ENCODE peak calls at places on chromosomes 16 and 17, in seven cellular contexts. I is AG09309, T is keratinocyte, G is fibroblast of villous mesenchyme, F is gastrocnemius medialis, R is neural progenitor cell, A is GM12878. O is an unnamed sample.
A peak's percentile ranks its signal among the peaks of the same experiment; 100 is the strongest.

GRCh38 chr16:66717112-66717675 is 20.7 kb upstream of the CMTM4 start:
- DNase-seq in A (no peak), I (no peak), G (peak; percentile 54), F (no peak), T (no peak), R (peak; percentile 61), O (no peak)

GRCh38 chr16:22386976-22387375 is 12.6 kb upstream of the CDR2 start:
- DNase-seq in I (peak; percentile 91), R (no peak), F (no peak), A (no peak), G (peak; percentile 98), T (no peak), O (no peak)

GRCh38 chr17:66441012-66441703 is 138.7 kb downstream of the PRKCA start:
- DNase-seq in R (no peak), A (peak; percentile 44), F (no peak), T (peak; percentile 78), G (no peak), I (no peak), O (no peak)

GRCh38 chr17:12592941-12593340 is 72.7 kb upstream of the MYOCD start:
- DNase-seq in F (no peak), A (no peak), I (no peak), G (no peak), R (no peak), T (no peak), O (no peak)

GRCh38 chr17:5049314-5049819 is 14.1 kb upstream of the SLC52A1 start:
- DNase-seq in A (peak; percentile 23), G (peak; percentile 45), I (no peak), R (no peak), F (no peak), T (no peak), O (no peak)

GRCh38 chr16:57529324-57530103 is 6.9 kb downstream of the CCDC102A start:
- DNase-seq in R (no peak), I (no peak), A (no peak), F (no peak), T (no peak), G (no peak), O (no peak)

GRCh38 chr16:9072806-9073341 is 18.6 kb upstream of the HAPSTR1 start:
- DNase-seq in A (peak; percentile 44), I (peak; percentile 77), R (no peak), G (peak; percentile 86), T (peak; percentile 79), F (no peak), O (no peak)

GRCh38 chr16:85415196-85415988 is 197.7 kb upstream of the GSE1 start:
- DNase-seq in G (peak; percentile 57), F (no peak), A (no peak), T (no peak), I (no peak), R (no peak), O (peak; percentile 10)

GRCh38 chr17:76270127-76270592 is 5.0 kb downstream of the UBALD2 start:
- DNase-seq in R (no peak), A (no peak), G (no peak), I (no peak), T (no peak), F (no peak), O (no peak)

GRCh38 chr16:86558355-86559193 is 3.5 kb upstream of the MTHFSD start:
- DNase-seq in I (no peak), F (no peak), R (no peak), A (no peak), T (no peak), G (no peak), O (no peak)

GRCh38 chr16:85284138-85284897 is 172.0 kb upstream of the CIBAR2 start:
- DNase-seq in F (no peak), I (no peak), G (no peak), A (no peak), R (peak; percentile 81), T (no peak), O (no peak)

GRCh38 chr16:671353-672131 is 3.6 kb downstream of the RHOT2 start:
- DNase-seq in F (no peak), G (no peak), R (no peak), A (no peak), I (no peak), T (no peak), O (no peak)

GRCh38 chr16:3879258-3879886 is 1.1 kb downstream of the CREBBP start:
- DNase-seq in A (no peak), R (peak; percentile 54), F (no peak), T (no peak), I (no peak), G (peak; percentile 11), O (peak; percentile 31)

GRCh38 chr16:2043296-2043979 is 4.2 kb downstream of the NTHL1 start:
- DNase-seq in T (no peak), G (no peak), R (no peak), I (no peak), F (no peak), A (no peak), O (no peak)

GRCh38 chr17:12282056-12282455 is 261.4 kb downstream of the MAP2K4 start:
- DNase-seq in T (no peak), G (peak; percentile 1), I (no peak), A (no peak), R (no peak), F (no peak), O (no peak)

GRCh38 chr17:4269915-4270314 is 6.1 kb upstream of the ANKFY1 start:
- DNase-seq in G (no peak), I (no peak), R (no peak), A (no peak), F (no peak), T (no peak), O (no peak)

GRCh38 chr17:2610195-2610594 is 16.7 kb downstream of the PAFAH1B1 start:
- DNase-seq in R (no peak), G (no peak), F (no peak), A (no peak), T (no peak), I (no peak), O (no peak)

DNA sequence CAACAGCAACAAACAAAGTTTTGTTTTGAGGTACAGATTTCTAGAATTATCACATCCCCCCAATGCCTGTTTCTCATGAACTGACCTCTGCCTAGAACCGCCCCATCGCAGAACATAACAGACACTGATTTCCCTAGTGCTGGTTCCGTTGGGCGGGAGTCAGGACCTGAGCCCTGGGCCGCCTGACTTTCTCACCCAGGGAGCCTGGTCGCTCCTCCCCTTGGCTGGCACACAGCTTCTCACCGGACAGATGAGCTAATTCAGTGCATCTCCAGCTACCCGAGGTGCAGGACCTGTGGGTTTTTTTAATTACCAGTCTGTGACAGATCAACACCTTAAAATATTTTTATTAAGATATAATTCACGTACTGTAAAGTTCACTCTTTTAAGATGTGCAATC is 20.1 kb upstream of the RPL38 start:
- DNase-seq in T (no peak), A (no peak), G (no peak), R (no peak), I (no peak), F (no peak), O (no peak)
- TF ChIP-seq CTCF in T (no peak), A (no peak), G (no peak), R (no peak), I (no peak), F (no peak), O (no peak)

DNA sequence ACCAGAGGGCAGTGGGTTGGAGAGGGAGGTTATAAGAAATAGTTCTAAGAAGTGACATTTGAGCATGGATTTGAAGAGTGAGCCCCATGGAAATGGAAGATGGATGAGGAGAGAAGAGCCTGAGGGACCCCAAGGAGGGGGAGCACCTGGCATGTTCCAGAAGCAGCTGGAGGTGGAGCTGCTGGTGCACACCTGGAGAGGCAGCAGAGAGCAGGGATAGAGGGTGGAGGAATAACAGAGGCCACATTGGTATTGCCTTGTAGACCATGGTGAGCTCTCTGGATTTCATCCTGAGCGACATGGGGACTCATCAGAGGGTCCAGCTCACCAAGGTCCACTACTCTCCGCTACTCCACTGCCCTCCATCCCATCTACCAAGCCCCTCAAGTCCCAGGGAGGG is 22.3 kb upstream of the KDM8 start:
- DNase-seq in I (no peak), F (no peak), G (no peak), T (no peak), A (no peak), R (no peak), O (no peak)
- TF ChIP-seq CTCF in I (no peak), F (no peak), G (peak; percentile 2), T (peak; percentile 31), A (peak; percentile 41), R (no peak), O (no peak)

DNA sequence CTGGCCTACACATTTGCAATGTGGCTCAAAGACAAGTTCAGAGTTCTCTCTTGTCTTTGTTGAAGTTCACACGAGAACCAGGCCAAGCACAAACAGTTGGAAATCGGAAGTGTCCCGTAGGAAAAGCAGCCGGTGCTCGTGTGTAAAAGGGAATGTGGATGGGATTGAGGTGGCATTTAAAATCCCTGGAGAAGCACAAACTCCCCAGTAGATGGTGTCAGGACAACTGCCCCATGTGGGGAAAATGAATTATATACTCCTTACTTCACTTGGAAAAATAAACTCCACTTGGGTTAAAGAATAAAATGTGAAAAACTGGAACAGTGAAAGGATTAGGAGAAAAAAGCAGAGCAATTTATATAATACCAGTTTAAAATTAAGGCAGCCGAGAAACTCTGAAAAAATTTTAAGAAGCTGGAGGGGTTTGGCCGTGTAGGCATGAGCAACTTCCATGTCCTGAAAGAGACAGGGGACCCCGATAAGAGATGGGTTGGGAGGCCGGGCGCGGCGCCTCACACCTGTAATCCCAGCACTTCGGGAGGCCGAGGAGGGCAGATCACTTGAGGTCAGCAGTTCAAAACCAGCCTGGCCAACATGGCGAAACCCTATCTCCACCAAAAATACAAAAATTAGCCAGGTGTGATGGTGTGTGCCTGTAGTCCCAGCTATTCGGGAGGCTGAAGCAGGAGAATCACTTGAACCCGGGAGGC is 28.1 kb downstream of the CBFA2T3 start:
- DNase-seq in G (no peak), A (no peak), T (no peak), I (no peak), F (no peak), R (no peak), O (no peak)
- TF ChIP-seq CTCF in G (peak; percentile 7), A (no peak), T (no peak), I (peak; percentile 19), F (no peak), R (peak; percentile 19), O (no peak)

DNA sequence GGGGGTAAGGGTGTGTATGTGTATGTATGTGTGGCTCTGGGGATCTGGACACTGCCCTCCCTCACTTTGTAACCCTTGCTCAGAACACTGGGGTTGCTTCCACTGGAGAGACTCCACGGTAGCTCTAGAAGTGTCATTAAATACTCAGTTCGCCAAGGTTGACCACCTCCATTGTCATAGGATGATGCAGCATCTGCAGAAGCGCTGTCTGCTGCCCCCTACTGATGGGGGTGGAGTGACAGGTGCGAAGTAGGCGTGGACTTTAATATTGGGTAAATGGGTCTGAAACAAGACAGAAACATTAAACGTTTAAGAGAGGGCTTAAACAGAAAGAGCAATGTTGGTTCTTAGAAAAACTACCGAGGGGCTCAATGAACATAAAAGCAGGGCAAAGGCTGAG is 35.5 kb upstream of the STAC2 start:
- DNase-seq in A (no peak), R (peak; percentile 60), G (no peak), I (no peak), T (no peak), F (no peak), O (no peak)
- TF ChIP-seq CTCF in A (peak; percentile 54), R (peak; percentile 57), G (peak; percentile 15), I (peak; percentile 20), T (no peak), F (no peak), O (no peak)

GRCh38 chr16:69465083-69465721 is 40.8 kb downstream of the CYB5B start:
- DNase-seq in F (no peak), T (no peak), R (no peak), I (no peak), G (peak; percentile 96), A (peak; percentile 59), O (no peak)
- TF ChIP-seq CTCF in F (no peak), T (no peak), R (no peak), I (no peak), G (no peak), A (no peak), O (no peak)

GRCh38 chr17:30000001-30000754 is 58.7 kb downstream of the EFCAB5 start:
- DNase-seq in G (no peak), I (no peak), A (no peak), T (no peak), R (no peak), F (no peak), O (no peak)
- TF ChIP-seq CTCF in G (peak; percentile 5), I (peak; percentile 11), A (no peak), T (no peak), R (no peak), F (no peak), O (no peak)